ENCODE peak calls at places on chromosomes 3 and 15, in five cellular contexts. One of them, this sample, is unnamed. For H3K27me3, the result is how much of the 10 kb centered on the place peaks cover.

GRCh38 chr3:82133070-82133606 is 371.7 kb upstream of the GBE1 start:
- DNase-seq in CD4-positive, alpha-beta T cell: peak
- DNase-seq in right cardiac atrium: peak
- DNase-seq in SJSA1: peak
- DNase-seq in upper lobe of right lung: no peak
- DNase-seq in this sample: peak

GRCh38 chr15:32851619-32852416 is 134.0 kb downstream of the GREM1 start:
- DNase-seq in upper lobe of right lung: no peak
- DNase-seq in SJSA1: peak
- DNase-seq in right cardiac atrium: no peak
- DNase-seq in CD4-positive, alpha-beta T cell: no peak
- DNase-seq in this sample: peak

GRCh38 chr15:62904511-62904910 is 138.0 kb upstream of the TPM1 start:
- DNase-seq in CD4-positive, alpha-beta T cell: no peak
- DNase-seq in upper lobe of right lung: no peak
- DNase-seq in right cardiac atrium: no peak
- DNase-seq in SJSA1: no peak
- DNase-seq in this sample: no peak

GRCh38 chr3:24683090-24683489 is 188.4 kb upstream of the THRB start:
- DNase-seq in CD4-positive, alpha-beta T cell: no peak
- DNase-seq in SJSA1: no peak
- DNase-seq in right cardiac atrium: no peak
- DNase-seq in upper lobe of right lung: no peak
- DNase-seq in this sample: no peak

GRCh38 chr3:68306571-68306970 is 625.8 kb downstream of the TAFA4 start:
- DNase-seq in SJSA1: no peak
- DNase-seq in upper lobe of right lung: no peak
- DNase-seq in right cardiac atrium: no peak
- DNase-seq in CD4-positive, alpha-beta T cell: no peak
- DNase-seq in this sample: no peak

GRCh38 chr3:183272792-183273191 is 19.7 kb downstream of the B3GNT5 start:
- DNase-seq in right cardiac atrium: no peak
- DNase-seq in upper lobe of right lung: no peak
- DNase-seq in SJSA1: no peak
- DNase-seq in CD4-positive, alpha-beta T cell: no peak
- DNase-seq in this sample: no peak

GRCh38 chr15:60745469-60745971 is 266.6 kb upstream of the ICE2 start:
- DNase-seq in CD4-positive, alpha-beta T cell: no peak
- DNase-seq in upper lobe of right lung: no peak
- DNase-seq in SJSA1: no peak
- DNase-seq in right cardiac atrium: peak
- DNase-seq in this sample: no peak

GRCh38 chr3:46423588-46423987 is 16.5 kb downstream of the CCRL2 start:
- DNase-seq in CD4-positive, alpha-beta T cell: no peak
- DNase-seq in right cardiac atrium: no peak
- DNase-seq in upper lobe of right lung: no peak
- DNase-seq in SJSA1: no peak
- DNase-seq in this sample: no peak

GRCh38 chr15:59274126-59274970 is 67.7 kb downstream of the LDHAL6B start:
- DNase-seq in upper lobe of right lung: no peak
- DNase-seq in SJSA1: peak
- DNase-seq in right cardiac atrium: no peak
- DNase-seq in CD4-positive, alpha-beta T cell: no peak
- DNase-seq in this sample: no peak

GRCh38 chr3:126127904-126128303 is 44.0 kb upstream of the SLC41A3 start:
- DNase-seq in upper lobe of right lung: peak
- DNase-seq in right cardiac atrium: no peak
- DNase-seq in CD4-positive, alpha-beta T cell: no peak
- DNase-seq in SJSA1: no peak
- DNase-seq in this sample: no peak

GRCh38 chr3:123037015-123037375 is 9.4 kb upstream of the SEMA5B start:
- DNase-seq in SJSA1: no peak
- DNase-seq in CD4-positive, alpha-beta T cell: no peak
- DNase-seq in upper lobe of right lung: no peak
- DNase-seq in right cardiac atrium: no peak
- DNase-seq in this sample: no peak
- H3K27me3 ChIP-seq in SJSA1: half or more
- H3K27me3 ChIP-seq in CD4-positive, alpha-beta T cell: under half
- H3K27me3 ChIP-seq in upper lobe of right lung: under half
- H3K27me3 ChIP-seq in right cardiac atrium: under half
- H3K27me3 ChIP-seq in this sample: under half

DNA sequence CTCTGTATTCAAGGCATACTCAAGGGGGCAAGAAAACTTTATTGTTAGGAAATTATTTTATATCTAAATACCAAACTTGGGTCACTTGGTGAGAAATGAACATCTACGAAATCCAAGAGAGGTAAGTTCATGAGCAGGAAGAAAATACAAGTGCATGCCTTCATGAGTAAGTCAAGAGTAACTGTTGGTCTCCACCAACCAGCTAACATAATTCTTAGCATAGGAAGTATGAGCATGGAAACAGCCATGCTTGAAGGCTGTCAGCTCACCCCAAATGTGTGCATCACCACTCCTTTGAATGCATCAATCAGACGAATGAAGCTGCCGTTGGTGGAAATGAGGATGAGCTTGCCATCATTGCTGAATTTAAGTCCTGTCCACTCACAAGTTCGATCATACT is 13.9 kb downstream of the PPM1M start:
- DNase-seq in right cardiac atrium: no peak
- DNase-seq in SJSA1: no peak
- DNase-seq in CD4-positive, alpha-beta T cell: no peak
- DNase-seq in upper lobe of right lung: no peak
- DNase-seq in this sample: no peak
- H3K27ac ChIP-seq in right cardiac atrium: no peak
- H3K27ac ChIP-seq in SJSA1: no peak
- H3K27ac ChIP-seq in CD4-positive, alpha-beta T cell: no peak
- H3K27ac ChIP-seq in upper lobe of right lung: no peak
- H3K27ac ChIP-seq in this sample: no peak

GRCh38 chr3:127412578-127413317 is 124.9 kb upstream of the PRR20G start:
- DNase-seq in right cardiac atrium: no peak
- DNase-seq in upper lobe of right lung: no peak
- DNase-seq in CD4-positive, alpha-beta T cell: no peak
- DNase-seq in SJSA1: no peak
- DNase-seq in this sample: no peak

GRCh38 chr3:127410678-127411077 is 122.8 kb upstream of the PRR20G start:
- DNase-seq in right cardiac atrium: no peak
- DNase-seq in CD4-positive, alpha-beta T cell: no peak
- DNase-seq in SJSA1: no peak
- DNase-seq in upper lobe of right lung: no peak
- DNase-seq in this sample: no peak

GRCh38 chr3:127411083-127411727 is 123.4 kb upstream of the PRR20G start:
- DNase-seq in SJSA1: no peak
- DNase-seq in upper lobe of right lung: no peak
- DNase-seq in right cardiac atrium: no peak
- DNase-seq in CD4-positive, alpha-beta T cell: no peak
- DNase-seq in this sample: no peak

GRCh38 chr3:127413318-127413673 is 125.5 kb upstream of the PRR20G start:
- DNase-seq in CD4-positive, alpha-beta T cell: no peak
- DNase-seq in upper lobe of right lung: no peak
- DNase-seq in SJSA1: no peak
- DNase-seq in right cardiac atrium: no peak
- DNase-seq in this sample: no peak

DNA sequence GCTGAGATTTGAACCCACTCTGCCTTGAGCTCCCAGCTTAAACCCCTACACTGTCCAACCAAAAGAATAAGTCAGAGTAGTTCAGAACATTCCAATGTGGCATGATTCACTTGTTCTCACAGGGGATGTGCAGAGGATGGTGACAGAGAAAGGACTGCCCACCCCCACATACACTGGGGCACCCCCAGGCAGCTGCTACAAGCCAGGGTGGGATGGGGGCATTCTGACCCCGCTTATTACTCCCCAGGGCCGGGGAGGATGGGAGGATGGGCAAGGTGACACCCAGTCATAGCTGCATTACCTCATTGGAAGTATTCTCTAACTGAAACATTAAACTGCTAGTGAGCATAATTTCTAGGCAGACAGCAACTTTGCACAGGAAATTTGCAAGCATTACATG is 126.0 kb upstream of the PRR20G start:
- DNase-seq in upper lobe of right lung: no peak
- DNase-seq in right cardiac atrium: no peak
- DNase-seq in CD4-positive, alpha-beta T cell: no peak
- DNase-seq in SJSA1: no peak
- DNase-seq in this sample: no peak
- H3K27me3 ChIP-seq in upper lobe of right lung: under half
- H3K27me3 ChIP-seq in right cardiac atrium: under half
- H3K27me3 ChIP-seq in CD4-positive, alpha-beta T cell: under half
- H3K27me3 ChIP-seq in SJSA1: under half
- H3K27me3 ChIP-seq in this sample: under half

GRCh38 chr15:68383161-68384074 is 48.5 kb downstream of the ITGA11 start:
- DNase-seq in SJSA1: no peak
- DNase-seq in CD4-positive, alpha-beta T cell: peak
- DNase-seq in upper lobe of right lung: peak
- DNase-seq in right cardiac atrium: peak
- DNase-seq in this sample: no peak
- H3K27ac ChIP-seq in SJSA1: no peak
- H3K27ac ChIP-seq in CD4-positive, alpha-beta T cell: no peak
- H3K27ac ChIP-seq in upper lobe of right lung: no peak
- H3K27ac ChIP-seq in right cardiac atrium: no peak
- H3K27ac ChIP-seq in this sample: peak

GRCh38 chr3:180320631-180321030 is 281.3 kb upstream of the TTC14 start:
- DNase-seq in CD4-positive, alpha-beta T cell: no peak
- DNase-seq in upper lobe of right lung: no peak
- DNase-seq in SJSA1: no peak
- DNase-seq in right cardiac atrium: no peak
- DNase-seq in this sample: no peak
- H3K27me3 ChIP-seq in CD4-positive, alpha-beta T cell: under half
- H3K27me3 ChIP-seq in upper lobe of right lung: under half
- H3K27me3 ChIP-seq in SJSA1: under half
- H3K27me3 ChIP-seq in right cardiac atrium: under half
- H3K27me3 ChIP-seq in this sample: under half

DNA sequence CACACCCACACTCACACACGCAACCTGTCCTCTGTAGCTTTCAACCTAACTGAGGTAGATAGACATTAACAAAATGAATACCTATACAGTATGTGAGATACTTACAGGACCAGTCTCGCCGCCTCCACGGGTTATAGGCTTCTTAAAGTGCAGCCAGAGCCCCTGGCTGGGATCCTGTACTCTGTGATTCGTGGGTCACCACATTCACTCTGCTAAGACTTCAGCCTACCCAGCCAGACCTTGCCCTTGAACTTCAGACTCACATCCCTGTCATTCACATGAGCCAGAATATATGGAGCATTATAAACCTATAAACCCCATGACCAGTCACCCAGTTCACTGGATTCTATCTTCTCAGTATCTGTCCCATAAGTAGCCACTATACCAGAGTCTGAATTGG is 1.4 kb downstream of the DLEC1 start:
- DNase-seq in upper lobe of right lung: no peak
- DNase-seq in SJSA1: no peak
- DNase-seq in CD4-positive, alpha-beta T cell: no peak
- DNase-seq in right cardiac atrium: no peak
- DNase-seq in this sample: no peak
- H3K27ac ChIP-seq in upper lobe of right lung: no peak
- H3K27ac ChIP-seq in SJSA1: no peak
- H3K27ac ChIP-seq in CD4-positive, alpha-beta T cell: peak
- H3K27ac ChIP-seq in right cardiac atrium: no peak
- H3K27ac ChIP-seq in this sample: no peak

DNA sequence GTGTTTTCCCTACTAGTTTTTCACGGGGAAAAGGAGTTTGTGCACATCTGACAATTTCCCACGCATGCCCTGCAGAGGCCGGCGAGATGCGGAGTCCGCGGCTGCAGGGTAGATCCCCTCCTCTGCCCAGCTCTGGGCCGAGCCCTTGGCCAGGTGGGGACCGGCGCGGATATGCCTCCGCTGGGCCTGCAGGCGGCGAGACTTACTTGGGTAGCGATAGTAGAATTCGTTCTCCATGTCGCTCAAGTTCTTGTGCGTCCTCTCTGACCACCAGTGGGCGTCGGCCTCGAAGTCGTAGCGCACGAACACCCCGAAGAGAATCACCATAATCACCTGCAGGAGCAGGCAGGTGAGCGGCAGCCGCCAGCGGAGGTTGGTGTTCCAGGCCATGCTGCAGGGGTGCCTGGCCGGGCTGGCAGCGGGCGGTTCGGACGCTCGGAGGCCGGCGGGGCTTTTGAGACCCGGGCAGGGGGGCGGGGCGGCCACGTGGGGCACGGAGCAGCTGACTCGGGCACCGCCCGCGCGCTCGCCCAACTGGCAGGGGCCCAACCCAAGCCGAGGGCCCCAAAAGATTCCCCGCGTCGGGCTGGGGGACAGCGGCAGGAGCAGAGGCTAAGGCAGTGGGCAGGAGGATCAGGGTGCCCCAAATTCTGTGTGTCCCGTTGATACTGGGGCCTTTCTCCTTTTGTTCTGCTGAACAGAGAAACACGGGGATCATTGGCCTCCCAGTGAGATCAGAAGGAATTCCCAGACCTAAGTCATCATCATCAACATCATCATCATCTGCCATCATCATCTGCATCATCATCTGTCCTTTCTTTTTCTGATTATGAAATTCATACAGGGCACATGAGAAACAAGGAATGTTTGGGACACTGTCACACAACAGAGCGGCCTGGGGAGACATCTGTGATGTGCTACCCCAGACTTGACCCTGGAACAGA is at the start of gene RHCG:
- DNase-seq in CD4-positive, alpha-beta T cell: no peak
- DNase-seq in SJSA1: no peak
- DNase-seq in right cardiac atrium: peak
- DNase-seq in upper lobe of right lung: no peak
- DNase-seq in this sample: no peak
- H3K27me3 ChIP-seq in CD4-positive, alpha-beta T cell: half or more
- H3K27me3 ChIP-seq in SJSA1: under half
- H3K27me3 ChIP-seq in right cardiac atrium: under half
- H3K27me3 ChIP-seq in upper lobe of right lung: half or more
- H3K27me3 ChIP-seq in this sample: under half

This sample was measured in AG04450.